ENCODE peak calls at places on chromosome 1, in six cellular contexts. One of them, this sample, is unnamed.

GRCh38 chr1:153203130-153203529 is at the start of gene LELP1:
- DNase-seq in HCT116: no peak
- DNase-seq in SK-N-SH: no peak
- DNase-seq in GM23338: no peak
- DNase-seq in GM23248: no peak
- DNase-seq in OCI-LY7: no peak
- DNase-seq in this sample: no peak

GRCh38 chr1:90768098-90768497 is 51.0 kb upstream of the BARHL2 start:
- DNase-seq in HCT116: no peak
- DNase-seq in SK-N-SH: no peak
- DNase-seq in GM23338: no peak
- DNase-seq in GM23248: no peak
- DNase-seq in OCI-LY7: no peak
- DNase-seq in this sample: no peak

GRCh38 chr1:8169364-8170058 is 143.4 kb upstream of the ERRFI1 start:
- DNase-seq in HCT116: no peak
- DNase-seq in SK-N-SH: peak; percentile 67
- DNase-seq in GM23338: no peak
- DNase-seq in GM23248: peak; percentile 83
- DNase-seq in OCI-LY7: peak; percentile 7
- DNase-seq in this sample: peak; percentile 85

GRCh38 chr1:201171063-201172036 is 17.1 kb upstream of the TMEM9 start:
- DNase-seq in HCT116: peak; percentile 46
- DNase-seq in SK-N-SH: peak; percentile 85
- DNase-seq in GM23338: peak; percentile 74
- DNase-seq in GM23248: peak; percentile 80
- DNase-seq in OCI-LY7: no peak
- DNase-seq in this sample: peak; percentile 80

GRCh38 chr1:244052011-244052727 is 1.1 kb downstream of the ZBTB18 start:
- DNase-seq in HCT116: no peak
- DNase-seq in SK-N-SH: peak; percentile 73
- DNase-seq in GM23338: no peak
- DNase-seq in GM23248: no peak
- DNase-seq in OCI-LY7: no peak
- DNase-seq in this sample: no peak

GRCh38 chr1:242187816-242188215 is 188.9 kb upstream of the MAP1LC3C start:
- DNase-seq in HCT116: no peak
- DNase-seq in SK-N-SH: no peak
- DNase-seq in GM23338: no peak
- DNase-seq in GM23248: no peak
- DNase-seq in OCI-LY7: no peak
- DNase-seq in this sample: no peak

GRCh38 chr1:171217658-171218443 is 30.4 kb upstream of the FMO1 start:
- DNase-seq in HCT116: no peak
- DNase-seq in SK-N-SH: no peak
- DNase-seq in GM23338: no peak
- DNase-seq in GM23248: no peak
- DNase-seq in OCI-LY7: no peak
- DNase-seq in this sample: no peak

GRCh38 chr1:22704440-22705067 is 6.1 kb upstream of the EPHB2 start:
- DNase-seq in HCT116: peak; percentile 60
- DNase-seq in SK-N-SH: peak; percentile 83
- DNase-seq in GM23338: peak; percentile 90
- DNase-seq in GM23248: peak; percentile 93
- DNase-seq in OCI-LY7: peak; percentile 75
- DNase-seq in this sample: peak; percentile 72

GRCh38 chr1:35929730-35930592 is 944 bp upstream of the AGO3 start:
- DNase-seq in HCT116: peak; percentile 26
- DNase-seq in SK-N-SH: peak; percentile 60
- DNase-seq in GM23338: peak; percentile 84
- DNase-seq in GM23248: peak; percentile 81
- DNase-seq in OCI-LY7: peak; percentile 59
- DNase-seq in this sample: peak; percentile 35

GRCh38 chr1:173365341-173365740 is 111.8 kb upstream of the PRDX6 start:
- DNase-seq in HCT116: no peak
- DNase-seq in SK-N-SH: no peak
- DNase-seq in GM23338: no peak
- DNase-seq in GM23248: no peak
- DNase-seq in OCI-LY7: no peak
- DNase-seq in this sample: no peak

GRCh38 chr1:155934933-155935590 is 849 bp upstream of the KHDC4 start:
- DNase-seq in HCT116: no peak
- DNase-seq in SK-N-SH: peak; percentile 20
- DNase-seq in GM23338: peak; percentile 45
- DNase-seq in GM23248: peak; percentile 43
- DNase-seq in OCI-LY7: peak; percentile 34
- DNase-seq in this sample: no peak

GRCh38 chr1:153699116-153699515 is 20.6 kb downstream of the NPR1 start:
- DNase-seq in HCT116: no peak
- DNase-seq in SK-N-SH: peak; percentile 16
- DNase-seq in GM23338: no peak
- DNase-seq in GM23248: peak; percentile 89
- DNase-seq in OCI-LY7: no peak
- DNase-seq in this sample: no peak

GRCh38 chr1:39158330-39159086 is 46.0 kb upstream of the MACF1 start:
- DNase-seq in HCT116: no peak
- DNase-seq in SK-N-SH: no peak
- DNase-seq in GM23338: peak; percentile 76
- DNase-seq in GM23248: no peak
- DNase-seq in OCI-LY7: no peak
- DNase-seq in this sample: no peak

GRCh38 chr1:183636334-183636682 is 725 bp upstream of the ARPC5 start:
- DNase-seq in HCT116: no peak
- DNase-seq in SK-N-SH: no peak
- DNase-seq in GM23338: peak; percentile 78
- DNase-seq in GM23248: no peak
- DNase-seq in OCI-LY7: no peak
- DNase-seq in this sample: no peak

GRCh38 chr1:1540817-1541628 is 599 bp upstream of the TMEM240 start:
- DNase-seq in HCT116: no peak
- DNase-seq in SK-N-SH: no peak
- DNase-seq in GM23338: peak; percentile 36
- DNase-seq in GM23248: no peak
- DNase-seq in OCI-LY7: no peak
- DNase-seq in this sample: no peak

GRCh38 chr1:150410582-150411101 is 46.7 kb downstream of the RPRD2 start:
- DNase-seq in HCT116: no peak
- DNase-seq in SK-N-SH: no peak
- DNase-seq in GM23338: no peak
- DNase-seq in GM23248: peak; percentile 52
- DNase-seq in OCI-LY7: no peak
- DNase-seq in this sample: no peak

GRCh38 chr1:100538935-100539835 is 1.2 kb downstream of the GPR88 start:
- DNase-seq in HCT116: no peak
- DNase-seq in SK-N-SH: peak; percentile 77
- DNase-seq in GM23338: peak; percentile 68
- DNase-seq in GM23248: peak; percentile 47
- DNase-seq in OCI-LY7: no peak
- DNase-seq in this sample: peak; percentile 6

GRCh38 chr1:85372683-85373446 is 92.1 kb downstream of the DDAH1 start:
- DNase-seq in HCT116: no peak
- DNase-seq in SK-N-SH: no peak
- DNase-seq in GM23338: no peak
- DNase-seq in GM23248: peak; percentile 66
- DNase-seq in OCI-LY7: no peak
- DNase-seq in this sample: no peak

GRCh38 chr1:231419738-231420298 is 2.3 kb downstream of the EGLN1 start:
- DNase-seq in HCT116: no peak
- DNase-seq in SK-N-SH: no peak
- DNase-seq in GM23338: no peak
- DNase-seq in GM23248: peak; percentile 46
- DNase-seq in OCI-LY7: peak; percentile 12
- DNase-seq in this sample: peak; percentile 22

GRCh38 chr1:42844592-42845140 is 1.7 kb upstream of the ZNF691 start:
- DNase-seq in HCT116: no peak
- DNase-seq in SK-N-SH: no peak
- DNase-seq in GM23338: no peak
- DNase-seq in GM23248: peak; percentile 70
- DNase-seq in OCI-LY7: no peak
- DNase-seq in this sample: no peak

GRCh38 chr1:210394281-210394798 is 65.6 kb downstream of the HHAT start:
- DNase-seq in HCT116: no peak
- DNase-seq in SK-N-SH: no peak
- DNase-seq in GM23338: no peak
- DNase-seq in GM23248: peak; percentile 28
- DNase-seq in OCI-LY7: no peak
- DNase-seq in this sample: no peak

GRCh38 chr1:163063131-163064059 is 5.8 kb upstream of the RGS4 start:
- DNase-seq in HCT116: no peak
- DNase-seq in SK-N-SH: no peak
- DNase-seq in GM23338: no peak
- DNase-seq in GM23248: no peak
- DNase-seq in OCI-LY7: no peak
- DNase-seq in this sample: no peak

GRCh38 chr1:153968400-153968799 is 698 bp downstream of the CREB3L4 start:
- DNase-seq in HCT116: no peak
- DNase-seq in SK-N-SH: peak; percentile 48
- DNase-seq in GM23338: no peak
- DNase-seq in GM23248: no peak
- DNase-seq in OCI-LY7: no peak
- DNase-seq in this sample: no peak

GRCh38 chr1:231499148-231499763 is 29.2 kb upstream of the TSNAX start:
- DNase-seq in HCT116: no peak
- DNase-seq in SK-N-SH: no peak
- DNase-seq in GM23338: no peak
- DNase-seq in GM23248: no peak
- DNase-seq in OCI-LY7: peak; percentile 5
- DNase-seq in this sample: no peak

GRCh38 chr1:155933591-155934096 is 569 bp downstream of the KHDC4 start:
- DNase-seq in HCT116: no peak
- DNase-seq in SK-N-SH: peak; percentile 42
- DNase-seq in GM23338: no peak
- DNase-seq in GM23248: peak; percentile 37
- DNase-seq in OCI-LY7: peak; percentile 54
- DNase-seq in this sample: no peak

GRCh38 chr1:92790081-92790480 is 5.2 kb upstream of the EVI5 start:
- DNase-seq in HCT116: no peak
- DNase-seq in SK-N-SH: no peak
- DNase-seq in GM23338: no peak
- DNase-seq in GM23248: no peak
- DNase-seq in OCI-LY7: no peak
- DNase-seq in this sample: no peak

GRCh38 chr1:20950689-20951088 is 163.6 kb upstream of the HP1BP3 start:
- DNase-seq in HCT116: no peak
- DNase-seq in SK-N-SH: no peak
- DNase-seq in GM23338: no peak
- DNase-seq in GM23248: no peak
- DNase-seq in OCI-LY7: no peak
- DNase-seq in this sample: no peak

GRCh38 chr1:60621524-60621923 is 460.8 kb upstream of the NFIA start:
- DNase-seq in HCT116: no peak
- DNase-seq in SK-N-SH: peak; percentile 11
- DNase-seq in GM23338: peak; percentile 13
- DNase-seq in GM23248: no peak
- DNase-seq in OCI-LY7: no peak
- DNase-seq in this sample: no peak

GRCh38 chr1:225651872-225652725 is 824 bp downstream of the ENAH start:
- DNase-seq in HCT116: no peak
- DNase-seq in SK-N-SH: peak; percentile 45
- DNase-seq in GM23338: peak; percentile 65
- DNase-seq in GM23248: peak; percentile 55
- DNase-seq in OCI-LY7: peak; percentile 13
- DNase-seq in this sample: peak; percentile 18

GRCh38 chr1:213446496-213446895 is 395.5 kb downstream of the RPS6KC1 start:
- DNase-seq in HCT116: no peak
- DNase-seq in SK-N-SH: no peak
- DNase-seq in GM23338: no peak
- DNase-seq in GM23248: no peak
- DNase-seq in OCI-LY7: no peak
- DNase-seq in this sample: no peak

GRCh38 chr1:87179851-87180519 is 148.7 kb upstream of the LMO4 start:
- DNase-seq in HCT116: no peak
- DNase-seq in SK-N-SH: no peak
- DNase-seq in GM23338: no peak
- DNase-seq in GM23248: no peak
- DNase-seq in OCI-LY7: no peak
- DNase-seq in this sample: no peak

GRCh38 chr1:25926731-25927496 is 20.7 kb upstream of the STMN1 start:
- DNase-seq in HCT116: no peak
- DNase-seq in SK-N-SH: peak; percentile 75
- DNase-seq in GM23338: peak; percentile 50
- DNase-seq in GM23248: no peak
- DNase-seq in OCI-LY7: no peak
- DNase-seq in this sample: no peak
- H3K4me3 ChIP-seq in HCT116: no peak overlapping the region
- H3K4me3 ChIP-seq in SK-N-SH: no peak overlapping the region
- H3K4me3 ChIP-seq in GM23338: peak overlapping the region; percentile 25
- H3K4me3 ChIP-seq in GM23248: no peak overlapping the region
- H3K4me3 ChIP-seq in OCI-LY7: no peak overlapping the region
- H3K4me3 ChIP-seq in this sample: no peak overlapping the region

DNA sequence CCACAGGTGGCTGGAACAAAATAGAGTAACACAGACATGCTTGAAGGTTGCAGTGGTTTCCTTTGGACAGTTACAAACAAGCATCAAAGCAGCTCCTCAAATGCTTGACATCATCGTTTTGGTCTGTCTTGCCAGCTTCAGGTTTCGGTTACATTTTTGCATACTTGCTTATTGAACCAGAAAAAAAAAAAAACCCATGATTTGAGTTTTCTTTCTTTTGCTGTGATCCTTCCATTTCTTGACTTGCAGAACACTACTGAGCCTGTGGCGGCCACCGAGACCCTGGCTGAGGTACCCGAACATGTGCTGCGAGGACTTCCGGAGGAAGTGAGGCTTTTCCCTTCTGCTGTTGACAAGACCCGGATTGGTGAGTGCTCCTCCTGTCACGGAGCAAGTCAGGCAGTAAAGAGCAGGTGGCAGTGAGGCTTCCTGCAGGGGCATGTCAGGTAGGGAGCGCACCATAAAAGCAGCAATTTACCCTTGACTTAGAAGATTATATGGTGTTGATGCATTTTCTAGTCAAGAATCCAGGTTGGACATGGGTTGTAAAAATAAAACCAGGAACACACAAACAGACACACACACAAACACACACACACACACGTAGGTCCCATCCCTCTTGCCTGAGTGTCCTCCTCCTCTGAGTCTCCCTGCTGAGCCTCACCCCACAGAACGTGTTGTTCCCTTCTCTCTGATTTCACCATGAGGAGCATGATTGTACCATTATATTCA is 30.9 kb downstream of the PRDM2 start:
- DNase-seq in HCT116: no peak
- DNase-seq in SK-N-SH: no peak
- DNase-seq in GM23338: no peak
- DNase-seq in GM23248: no peak
- DNase-seq in OCI-LY7: peak; percentile 97
- DNase-seq in this sample: peak; percentile 92
- H3K27ac ChIP-seq in HCT116: no peak overlapping the region
- H3K27ac ChIP-seq in SK-N-SH: no peak overlapping the region
- H3K27ac ChIP-seq in GM23338: no peak overlapping the region
- H3K27ac ChIP-seq in GM23248: no peak overlapping the region
- H3K27ac ChIP-seq in OCI-LY7: peak overlapping the region; percentile 99
- H3K27ac ChIP-seq in this sample: peak overlapping the region; percentile 84

GRCh38 chr1:15963363-15963967 is 12.4 kb downstream of the ZBTB17 start:
- DNase-seq in HCT116: no peak
- DNase-seq in SK-N-SH: no peak
- DNase-seq in GM23338: no peak
- DNase-seq in GM23248: no peak
- DNase-seq in OCI-LY7: no peak
- DNase-seq in this sample: no peak
- TF ChIP-seq EZH2phosphoT487 in HCT116: no peak
- TF ChIP-seq EZH2phosphoT487 in SK-N-SH: no peak
- TF ChIP-seq EZH2phosphoT487 in GM23338: no peak
- TF ChIP-seq EZH2phosphoT487 in GM23248: no peak
- TF ChIP-seq EZH2phosphoT487 in OCI-LY7: no peak
- TF ChIP-seq EZH2phosphoT487 in this sample: no peak

GRCh38 chr1:94783342-94784264 is 36.6 kb upstream of the SLC44A3 start:
- DNase-seq in HCT116: no peak
- DNase-seq in SK-N-SH: no peak
- DNase-seq in GM23338: no peak
- DNase-seq in GM23248: peak; percentile 95
- DNase-seq in OCI-LY7: no peak
- DNase-seq in this sample: no peak
- H3K4me3 ChIP-seq in HCT116: no peak overlapping the region
- H3K4me3 ChIP-seq in SK-N-SH: no peak overlapping the region
- H3K4me3 ChIP-seq in GM23338: no peak overlapping the region
- H3K4me3 ChIP-seq in GM23248: peak overlapping the region; percentile 36
- H3K4me3 ChIP-seq in OCI-LY7: no peak overlapping the region
- H3K4me3 ChIP-seq in this sample: no peak overlapping the region